ENCODE peak calls at places on chromosome 9, in six cellular contexts. J is psoas muscle; D is GM20000; C is stimulated activated CD8-positive, alpha-beta memory T cell treated with anti-CD3 and anti-CD28 coated beads, Interleukin-2, amount 100 ng/mL, for 1 hour; Q is RKO; Y is effector CD4-positive, alpha-beta T cell. K is an unnamed sample.
A peak's percentile ranks its signal among the peaks of the same experiment; 100 is the strongest.

GRCh38 chr9:134612309-134612708 is 29.3 kb upstream of the COL5A1 start:
- DNase-seq in J (no peak), D (no peak), C (no peak), Y (no peak), Q (no peak), K (no peak)

GRCh38 chr9:95023217-95024003 is 294.1 kb downstream of the FANCC start:
- DNase-seq in C (no peak), D (no peak), Q (peak; percentile 29), J (peak; percentile 62), Y (no peak), K (peak; percentile 63)

GRCh38 chr9:112647596-112647995 is 70.3 kb downstream of the INIP start:
- DNase-seq in Q (no peak), D (no peak), C (no peak), Y (no peak), J (no peak), K (no peak)

GRCh38 chr9:97109194-97109811 is 70.4 kb upstream of the CTSV start:
- DNase-seq in C (no peak), J (no peak), Y (no peak), D (peak; percentile 48), Q (peak; percentile 85), K (peak; percentile 34)

GRCh38 chr9:97980479-97980803 is 2.7 kb upstream of the ANP32B start:
- DNase-seq in C (no peak), J (peak; percentile 84), Q (no peak), Y (no peak), D (no peak), K (peak; percentile 61)

GRCh38 chr9:91117959-91118651 is 243.6 kb downstream of the AUH start:
- DNase-seq in D (no peak), C (no peak), J (peak; percentile 95), Q (no peak), Y (no peak), K (peak; percentile 86)

GRCh38 chr9:81268048-81268447 is 421.3 kb downstream of the TLE1 start:
- DNase-seq in C (no peak), Y (no peak), J (no peak), D (no peak), Q (no peak), K (no peak)

GRCh38 chr9:6632516-6633328 is 12.8 kb downstream of the GLDC start:
- DNase-seq in C (no peak), Y (no peak), D (peak; percentile 93), Q (no peak), J (no peak), K (no peak)

GRCh38 chr9:75649060-75649459 is 241.4 kb upstream of the PCSK5 start:
- DNase-seq in J (no peak), Y (no peak), D (no peak), Q (no peak), C (no peak), K (no peak)

GRCh38 chr9:95793924-95794828 is 81.3 kb upstream of the ERCC6L2 start:
- DNase-seq in Y (no peak), C (no peak), Q (peak; percentile 37), D (no peak), J (no peak), K (no peak)

GRCh38 chr9:14441976-14442651 is 128.2 kb upstream of the NFIB start:
- DNase-seq in C (no peak), J (no peak), D (no peak), Y (no peak), Q (peak; percentile 77), K (no peak)

K was measured in left cardiac atrium.